ENCODE peak calls at places on chromosomes 16 and 17, in four cellular contexts. H is AG09309; D is colonic mucosa; S is naive thymus-derived CD4-positive, alpha-beta T cell. P is an unnamed sample.

GRCh38 chr17:81459224-81459623 is 53.4 kb downstream of the ACTG1 start:
- DNase-seq in H (no peak), D (no peak), S (no peak), P (no peak)

GRCh38 chr16:86609115-86609514 is 30.8 kb downstream of the FOXL1 start:
- DNase-seq in H (peak), D (no peak), S (no peak), P (no peak)

GRCh38 chr16:11913425-11914079 is 2.2 kb downstream of the GSPT1 start:
- DNase-seq in H (no peak), D (no peak), S (peak), P (peak)

GRCh38 chr16:66222756-66223155 is 143.7 kb upstream of the CDH5 start:
- DNase-seq in H (no peak), D (no peak), S (no peak), P (no peak)

GRCh38 chr16:87706278-87707000 is 59.3 kb downstream of the KLHDC4 start:
- DNase-seq in H (no peak), D (no peak), S (no peak), P (no peak)

GRCh38 chr17:56009795-56010715 is 143.2 kb upstream of the ANKFN1 start:
- DNase-seq in H (no peak), D (no peak), S (peak), P (no peak)

GRCh38 chr16:918068-918467 is 52.7 kb downstream of the LMF1 start:
- DNase-seq in H (no peak), D (peak), S (no peak), P (no peak)

GRCh38 chr16:66295191-66295590 is 71.3 kb upstream of the CDH5 start:
- DNase-seq in H (no peak), D (no peak), S (no peak), P (no peak)

GRCh38 chr17:30482555-30482954 is 5.3 kb downstream of the GOSR1 start:
- DNase-seq in H (no peak), D (no peak), S (no peak), P (no peak)

GRCh38 chr16:72501739-72502653 is 330.0 kb upstream of the PMFBP1 start:
- DNase-seq in H (peak), D (peak), S (peak), P (peak)

GRCh38 chr16:23836404-23837291 is 865 bp downstream of the PRKCB start:
- DNase-seq in H (no peak), D (peak), S (peak), P (peak)

GRCh38 chr17:76381633-76382304 is 2.6 kb upstream of the SPHK1 start:
- DNase-seq in H (no peak), D (no peak), S (no peak), P (no peak)

GRCh38 chr16:67526149-67526732 is 2.4 kb upstream of the RIPOR1 start:
- DNase-seq in H (no peak), D (no peak), S (no peak), P (no peak)

GRCh38 chr17:48497103-48497502 is 33.7 kb downstream of the HOXB1 start:
- DNase-seq in H (no peak), D (no peak), S (no peak), P (no peak)

GRCh38 chr16:8713635-8714097 is 39.2 kb downstream of the ABAT start:
- DNase-seq in H (no peak), D (no peak), S (no peak), P (no peak)

GRCh38 chr17:55332296-55333041 is 67.7 kb downstream of the HLF start:
- DNase-seq in H (no peak), D (no peak), S (no peak), P (peak)

GRCh38 chr17:66677201-66677981 is 157.5 kb upstream of the CACNG5 start:
- DNase-seq in H (peak), D (no peak), S (no peak), P (no peak)

GRCh38 chr17:66016231-66016630 is 175.7 kb downstream of the CEP112 start:
- DNase-seq in H (no peak), D (no peak), S (no peak), P (no peak)

GRCh38 chr16:22762486-22762885 is 51.5 kb upstream of the HS3ST2 start:
- DNase-seq in H (no peak), D (no peak), S (no peak), P (no peak)

GRCh38 chr16:22751685-22752084 is 62.3 kb upstream of the HS3ST2 start:
- DNase-seq in H (no peak), D (no peak), S (no peak), P (no peak)

GRCh38 chr16:22754577-22754976 is 59.4 kb upstream of the HS3ST2 start:
- DNase-seq in H (no peak), D (no peak), S (no peak), P (no peak)

GRCh38 chr16:22757202-22757601 is 56.8 kb upstream of the HS3ST2 start:
- DNase-seq in H (no peak), D (no peak), S (no peak), P (no peak)
- H3K4me3 ChIP-seq in H (no peak), D (no peak), S (no peak), P (no peak)

GRCh38 chr16:89170346-89171215 is 967 bp upstream of the CDH15 start:
- DNase-seq in H (no peak), D (peak), S (peak), P (peak)
- H3K4me3 ChIP-seq in H (no peak), D (peak), S (peak), P (no peak)

DNA sequence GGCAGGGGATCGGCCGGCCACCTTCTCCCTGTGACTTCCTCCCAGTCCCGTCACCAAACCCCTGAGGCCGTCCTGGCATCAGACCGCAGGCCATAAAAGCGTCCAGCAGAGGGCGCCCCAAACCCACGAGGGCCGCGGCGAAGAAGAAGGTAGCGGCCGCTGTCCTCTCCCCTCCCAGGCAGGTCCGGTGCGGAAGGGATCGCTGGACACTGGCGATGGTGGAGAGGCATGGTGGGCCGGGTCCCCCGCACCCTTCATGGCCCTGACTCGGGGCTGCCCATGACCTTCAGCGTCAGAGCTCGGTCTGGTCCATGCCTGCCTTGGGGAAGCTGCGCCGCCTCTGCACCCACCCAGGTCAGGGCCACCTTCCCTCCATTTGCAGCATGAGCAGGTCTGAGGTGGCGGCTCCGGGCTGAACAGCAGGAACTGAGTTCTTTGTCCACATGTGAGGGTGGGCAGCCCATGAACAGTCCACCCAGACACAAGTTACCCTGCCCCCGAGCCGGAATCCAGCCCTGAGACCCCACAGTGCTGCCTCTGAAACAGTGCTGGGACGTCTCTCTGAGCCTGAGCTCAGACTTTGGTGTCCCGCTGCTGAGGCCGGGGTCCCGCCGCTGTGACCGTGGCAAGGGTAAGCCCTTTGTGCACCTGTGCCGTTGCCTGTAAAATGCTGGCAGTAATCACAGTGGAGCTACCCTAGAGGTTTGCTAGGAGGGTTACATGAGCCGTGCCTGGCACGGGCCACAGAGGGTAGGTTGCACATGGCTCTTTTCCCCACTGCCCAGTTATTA is 40.8 kb upstream of the CMIP start:
- DNase-seq in H (no peak), D (peak), S (peak), P (peak)
- H3K4me3 ChIP-seq in H (peak), D (peak), S (peak), P (no peak)

DNA sequence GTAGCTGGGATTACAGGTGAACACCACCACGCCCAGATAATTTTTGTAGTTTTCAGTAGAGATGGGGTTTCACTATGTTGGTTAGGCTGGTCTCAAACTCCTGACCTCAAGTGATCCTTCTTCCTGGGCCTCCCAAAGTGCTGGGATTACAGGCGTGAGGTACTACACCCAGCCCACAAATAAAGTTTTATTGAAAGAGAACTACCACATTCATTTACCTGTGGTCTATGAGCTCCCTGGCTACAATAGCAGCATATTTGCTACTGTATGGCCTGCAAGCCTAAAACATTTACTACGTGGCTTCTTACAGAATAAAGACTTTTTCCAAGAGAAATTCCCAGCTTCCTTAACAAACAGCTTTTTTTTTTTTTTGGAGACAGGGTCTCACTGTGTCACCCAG is 3.4 kb downstream of the METTL9 start:
- DNase-seq in H (no peak), D (no peak), S (no peak), P (no peak)
- H3K4me3 ChIP-seq in H (no peak), D (no peak), S (no peak), P (no peak)

GRCh38 chr17:37339321-37339720 is 36.5 kb upstream of the C17orf78 start:
- DNase-seq in H (no peak), D (no peak), S (no peak), P (no peak)

GRCh38 chr17:37344519-37344918 is 31.3 kb upstream of the C17orf78 start:
- DNase-seq in H (no peak), D (no peak), S (no peak), P (no peak)

GRCh38 chr17:37342589-37342988 is 33.2 kb upstream of the C17orf78 start:
- DNase-seq in H (no peak), D (no peak), S (no peak), P (no peak)

GRCh38 chr17:37338847-37339246 is 36.9 kb upstream of the C17orf78 start:
- DNase-seq in H (no peak), D (no peak), S (no peak), P (no peak)

DNA sequence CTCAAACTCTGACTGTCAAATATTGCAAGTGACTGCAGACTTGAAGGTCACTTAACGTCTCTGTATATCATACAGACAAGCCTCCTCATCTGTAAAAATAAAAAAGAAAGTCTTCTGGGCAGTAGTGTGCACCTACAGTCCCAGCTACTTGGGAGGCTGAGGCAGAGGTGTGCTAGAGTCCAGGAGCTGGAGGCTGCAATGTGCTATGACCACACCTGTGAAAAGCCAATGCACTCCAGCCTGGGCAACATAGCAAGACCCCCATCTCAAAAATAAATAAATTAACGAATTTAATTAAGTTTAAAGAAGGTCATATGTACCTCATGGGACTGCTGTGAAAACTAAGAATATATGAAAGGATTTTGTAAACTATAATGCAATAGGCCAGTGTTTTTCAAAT is 35.0 kb upstream of the C17orf78 start:
- DNase-seq in H (no peak), D (no peak), S (no peak), P (no peak)
- H3K4me3 ChIP-seq in H (no peak), D (no peak), S (no peak), P (no peak)

GRCh38 chr17:79991140-79991923 is 44.3 kb downstream of the TBC1D16 start:
- DNase-seq in H (peak), D (peak), S (peak), P (peak)

GRCh38 chr17:79991924-79992656 is 43.6 kb downstream of the TBC1D16 start:
- DNase-seq in H (no peak), D (peak), S (peak), P (no peak)

GRCh38 chr17:79993390-79994221 is 42.1 kb downstream of the TBC1D16 start:
- DNase-seq in H (no peak), D (peak), S (peak), P (peak)

GRCh38 chr17:79994602-79995001 is 41.1 kb downstream of the TBC1D16 start:
- DNase-seq in H (no peak), D (no peak), S (no peak), P (no peak)

GRCh38 chr17:79992657-79993389 is 42.8 kb downstream of the TBC1D16 start:
- DNase-seq in H (no peak), D (no peak), S (no peak), P (no peak)
- H3K4me3 ChIP-seq in H (no peak), D (peak), S (peak), P (no peak)

GRCh38 chr16:2519711-2520080 is 475 bp upstream of the AMDHD2 start:
- DNase-seq in H (no peak), D (no peak), S (no peak), P (no peak)
- H3K4me3 ChIP-seq in H (no peak), D (peak), S (no peak), P (no peak)

GRCh38 chr17:42183741-42184711 is 1.2 kb downstream of the HCRT start:
- DNase-seq in H (no peak), D (peak), S (peak), P (peak)
- H3K4me3 ChIP-seq in H (peak), D (peak), S (peak), P (peak)